ENCODE peak calls at places on chromosomes 16 and 17, in nine cellular contexts. O, W, Q, V, U, E, G, R and M are unnamed samples.

GRCh38 chr16:23469814-23470213 is 16.8 kb upstream of the COG7 start:
- DNase-seq in O (no peak), W (no peak), Q (no peak), V (peak; percentile 33), U (no peak), E (no peak), G (no peak), R (no peak), M (no peak)

GRCh38 chr16:1498899-1499676 is 5.9 kb downstream of the TELO2 start:
- DNase-seq in O (no peak), W (no peak), Q (no peak), V (no peak), U (no peak), E (no peak), G (no peak), R (no peak), M (no peak)

GRCh38 chr17:47952181-47953021 is 5.3 kb downstream of the PRR15L start:
- DNase-seq in O (no peak), W (peak; percentile 52), Q (no peak), V (no peak), U (no peak), E (no peak), G (no peak), R (no peak), M (no peak)

GRCh38 chr17:18158022-18158600 is 25.5 kb upstream of the ALKBH5 start:
- DNase-seq in O (peak; percentile 61), W (peak; percentile 100), Q (peak; percentile 88), V (peak; percentile 86), U (no peak), E (peak; percentile 96), G (peak; percentile 63), R (peak; percentile 95), M (peak; percentile 96)

GRCh38 chr17:53837131-53837530 is 14.4 kb downstream of the KIF2B start:
- DNase-seq in O (no peak), W (no peak), Q (no peak), V (no peak), U (no peak), E (no peak), G (no peak), R (no peak), M (no peak)

GRCh38 chr17:73227379-73227778 is 34.3 kb downstream of the CPSF4L start:
- DNase-seq in O (no peak), W (no peak), Q (no peak), V (no peak), U (no peak), E (no peak), G (no peak), R (no peak), M (no peak)

GRCh38 chr17:38466346-38467315 is 38.4 kb downstream of the ARHGAP23 start:
- DNase-seq in O (no peak), W (no peak), Q (no peak), V (no peak), U (no peak), E (no peak), G (no peak), R (no peak), M (no peak)

GRCh38 chr16:29804455-29805231 is 1.7 kb upstream of the MAZ start:
- DNase-seq in O (no peak), W (peak; percentile 71), Q (no peak), V (no peak), U (peak; percentile 57), E (peak; percentile 70), G (no peak), R (no peak), M (no peak)

GRCh38 chr17:45992175-45992574 is 6.9 kb upstream of the STH start:
- DNase-seq in O (no peak), W (no peak), Q (no peak), V (no peak), U (no peak), E (no peak), G (no peak), R (no peak), M (no peak)